ENCODE peak calls at places on chromosomes 6 and 20, in six cellular contexts. W is GM12878, P is H1, R is HepG2, D is SK-N-SH, G is K562. C is an unnamed sample.

GRCh38 chr6:120077489-120077888 is 727.9 kb upstream of the MAN1A1 start:
- DNase-seq in W (no peak), P (no peak), R (no peak), D (no peak), G (no peak), C (no peak)

GRCh38 chr6:39295538-39295937 is 18.7 kb downstream of the KCNK17 start:
- DNase-seq in W (no peak), P (no peak), R (no peak), D (no peak), G (peak), C (no peak)

GRCh38 chr6:111552241-111552744 is 53.4 kb downstream of the TRAF3IP2 start:
- DNase-seq in W (no peak), P (peak), R (no peak), D (peak), G (no peak), C (no peak)

GRCh38 chr6:150857062-150857905 is 8.2 kb upstream of the MTHFD1L start:
- DNase-seq in W (no peak), P (no peak), R (peak), D (no peak), G (no peak), C (no peak)

GRCh38 chr20:9517297-9518134 is 3.1 kb downstream of the LAMP5 start:
- DNase-seq in W (no peak), P (no peak), R (no peak), D (no peak), G (no peak), C (no peak)

GRCh38 chr20:40688129-40689099 is 622 bp downstream of the MAFB start:
- DNase-seq in W (no peak), P (no peak), R (no peak), D (peak), G (no peak), C (no peak)

GRCh38 chr6:53627391-53628218 is 38.0 kb downstream of the KLHL31 start:
- DNase-seq in W (no peak), P (no peak), R (no peak), D (no peak), G (no peak), C (no peak)

GRCh38 chr20:32184953-32185603 is 22.5 kb downstream of the PLAGL2 start:
- DNase-seq in W (no peak), P (no peak), R (no peak), D (no peak), G (no peak), C (no peak)

GRCh38 chr6:30901436-30901835 is 6.6 kb upstream of the GTF2H4 start:
- DNase-seq in W (no peak), P (no peak), R (no peak), D (no peak), G (no peak), C (no peak)

GRCh38 chr6:105881608-105882007 is 204.5 kb upstream of the PRDM1 start:
- DNase-seq in W (no peak), P (no peak), R (no peak), D (no peak), G (no peak), C (no peak)

GRCh38 chr6:143283887-143284640 is 166.4 kb downstream of the ADAT2 start:
- DNase-seq in W (no peak), P (no peak), R (no peak), D (peak), G (no peak), C (no peak)

GRCh38 chr6:88238065-88238464 is 71.9 kb upstream of the CNR1 start:
- DNase-seq in W (peak), P (peak), R (peak), D (no peak), G (no peak), C (peak)

GRCh38 chr6:35165630-35166071 is 24.5 kb upstream of the TCP11 start:
- DNase-seq in W (peak), P (no peak), R (peak), D (no peak), G (no peak), C (no peak)

GRCh38 chr6:75431379-75431778 is 62.2 kb downstream of the FILIP1 start:
- DNase-seq in W (no peak), P (no peak), R (no peak), D (no peak), G (no peak), C (no peak)

GRCh38 chr20:58117944-58118343 is 110.5 kb downstream of the ANKRD60 start:
- DNase-seq in W (no peak), P (no peak), R (no peak), D (no peak), G (no peak), C (no peak)

GRCh38 chr6:73516712-73517489 is 3.9 kb downstream of the EEF1A1 start:
- DNase-seq in W (no peak), P (no peak), R (no peak), D (no peak), G (no peak), C (peak)

GRCh38 chr6:158262755-158263154 is 49.5 kb upstream of the TULP4 start:
- DNase-seq in W (no peak), P (no peak), R (no peak), D (no peak), G (no peak), C (no peak)

GRCh38 chr6:8860671-8861070 is 425.3 kb upstream of the SLC35B3 start:
- DNase-seq in W (no peak), P (no peak), R (no peak), D (no peak), G (no peak), C (no peak)

GRCh38 chr6:116278853-116279231 is 888 bp downstream of the TSPYL1 start:
- DNase-seq in W (no peak), P (no peak), R (peak), D (peak), G (no peak), C (no peak)

GRCh38 chr6:92577077-92577719 is 842.2 kb downstream of the EPHA7 start:
- DNase-seq in W (no peak), P (peak), R (peak), D (no peak), G (no peak), C (no peak)

GRCh38 chr20:53652090-53652858 is 58.6 kb upstream of the ZNF217 start:
- DNase-seq in W (peak), P (no peak), R (peak), D (no peak), G (no peak), C (peak)

GRCh38 chr6:136964368-136964767 is 42.3 kb downstream of the SLC35D3 start:
- DNase-seq in W (no peak), P (no peak), R (no peak), D (no peak), G (no peak), C (no peak)

GRCh38 chr20:25588491-25588890 is 3.2 kb upstream of the NINL start:
- DNase-seq in W (no peak), P (no peak), R (no peak), D (no peak), G (no peak), C (no peak)

GRCh38 chr20:45433316-45433715 is 17.4 kb downstream of the PIGT start:
- DNase-seq in W (no peak), P (no peak), R (no peak), D (no peak), G (no peak), C (no peak)

GRCh38 chr20:3121271-3121911 is 36.9 kb upstream of the AVP start:
- DNase-seq in W (no peak), P (no peak), R (no peak), D (no peak), G (no peak), C (no peak)

GRCh38 chr20:59574308-59574707 is 30.0 kb upstream of the PHACTR3 start:
- DNase-seq in W (no peak), P (no peak), R (no peak), D (peak), G (no peak), C (no peak)

GRCh38 chr20:11716239-11716944 is 201.3 kb upstream of the BTBD3 start:
- DNase-seq in W (no peak), P (peak), R (peak), D (peak), G (no peak), C (no peak)

DNA sequence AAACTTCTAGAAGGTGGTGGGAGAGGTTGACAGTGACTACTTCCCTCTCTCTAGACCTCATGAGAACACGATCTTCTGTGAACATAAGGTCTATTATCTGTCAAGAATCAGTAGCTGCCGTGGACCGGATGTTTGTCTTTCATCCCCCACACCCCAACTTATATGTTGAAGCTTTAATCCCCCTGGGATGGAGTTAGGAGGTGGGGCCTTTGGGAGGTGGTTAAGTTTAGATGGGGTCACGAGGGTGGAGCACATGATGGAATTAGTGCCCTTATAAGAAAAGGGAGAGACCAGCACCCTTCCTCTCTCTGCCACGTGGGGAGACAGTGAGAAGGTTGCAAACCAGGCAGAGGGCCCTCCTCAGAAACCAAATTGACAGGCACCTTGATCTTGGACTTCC is 409.1 kb downstream of the QKI start:
- DNase-seq in W (no peak), P (no peak), R (no peak), D (no peak), G (no peak), C (no peak)
- H3K27ac ChIP-seq in W (no peak), P (no peak), R (no peak), D (no peak), G (no peak), C (no peak)

DNA sequence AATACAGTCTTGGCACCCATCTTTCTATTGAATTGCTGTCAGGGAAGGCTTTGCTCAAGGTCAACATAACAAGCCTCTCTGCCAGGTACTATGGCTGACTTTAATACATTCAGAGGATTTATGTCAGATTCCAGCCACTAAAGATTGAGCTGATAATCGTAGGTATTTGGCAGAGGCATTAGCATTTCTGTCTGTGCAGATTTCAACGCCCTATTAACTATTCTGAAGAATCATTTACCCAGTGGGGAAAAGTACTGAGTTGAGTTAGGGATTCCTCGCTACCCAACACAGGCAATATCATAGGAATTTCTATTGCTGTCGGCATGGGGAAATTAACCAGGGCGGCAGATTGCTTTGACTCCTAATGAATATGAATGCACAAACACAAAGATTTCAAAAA is 233.7 kb upstream of the SPTLC3 start:
- DNase-seq in W (no peak), P (no peak), R (no peak), D (no peak), G (no peak), C (no peak)
- TF ChIP-seq GABPA in W (no peak), P (no peak), R (no peak), D (no peak), G (no peak), C (no peak)

GRCh38 chr20:10665791-10666190 is 8.0 kb downstream of the JAG1 start:
- DNase-seq in W (no peak), P (no peak), R (no peak), D (no peak), G (no peak), C (no peak)
- H3K27ac ChIP-seq in W (no peak), P (no peak), R (peak), D (no peak), G (no peak), C (no peak)

GRCh38 chr6:121799574-121799973 is 364.1 kb downstream of the GJA1 start:
- DNase-seq in W (no peak), P (no peak), R (no peak), D (no peak), G (no peak), C (no peak)
- TF ChIP-seq GABPA in W (no peak), P (no peak), R (no peak), D (no peak), G (no peak), C (no peak)

DNA sequence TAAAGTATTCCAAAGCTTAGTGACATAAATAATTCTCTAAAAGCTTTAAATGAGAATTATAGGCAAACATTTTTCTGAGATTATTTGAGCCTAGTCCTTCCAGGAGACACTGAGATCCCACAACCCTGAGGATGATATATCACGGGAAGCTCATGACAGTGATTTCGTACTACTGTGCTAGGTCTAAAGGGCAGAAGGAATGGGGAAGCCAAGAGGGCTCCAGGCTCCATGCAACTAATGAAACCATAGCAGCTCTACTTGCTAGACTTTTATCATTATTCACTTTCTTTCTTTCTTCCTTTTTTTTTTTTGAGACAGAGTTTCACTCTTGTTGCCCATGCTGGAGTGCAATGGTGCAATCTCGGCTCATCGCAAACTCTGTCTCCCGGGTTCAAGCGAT is 57.3 kb upstream of the SGK1 start:
- DNase-seq in W (no peak), P (no peak), R (no peak), D (no peak), G (no peak), C (no peak)
- H3K27ac ChIP-seq in W (no peak), P (no peak), R (no peak), D (no peak), G (no peak), C (no peak)

C was measured in HL-60.